ENCODE peak calls at places on chromosome 9, in ten cellular contexts. U is PC-3; L is neuronal stem cell; K is aorta; G is fibroblast of lung; P is vagina; S is tibial artery; E is GM23338; Y is CD4-positive, alpha-beta memory T cell; B is uterus. Z is an unnamed sample. For H3K27me3 and H3K36me3, the result is how much of the 10 kb centered on the place peaks cover.

GRCh38 chr9:137167113-137167751 is 2.6 kb downstream of the LRRC26 start:
- DNase-seq in U (no peak), L (no peak), K (no peak), G (no peak), P (no peak), S (no peak), E (peak), Y (no peak), B (no peak), Z (no peak)

GRCh38 chr9:137672907-137673791 is 54.3 kb downstream of the EHMT1 start:
- DNase-seq in U (peak), L (no peak), K (no peak), G (peak), P (no peak), S (peak), E (peak), Y (peak), B (peak), Z (peak)

GRCh38 chr9:79371948-79372555 is 199.7 kb upstream of the TLE4 start:
- DNase-seq in U (no peak), L (no peak), K (no peak), G (no peak), P (no peak), S (no peak), E (no peak), Y (no peak), B (no peak), Z (no peak)

GRCh38 chr9:37943329-37944265 is 39.7 kb upstream of the SLC25A51 start:
- DNase-seq in U (peak), L (no peak), K (peak), G (peak), P (no peak), S (no peak), E (peak), Y (no peak), B (peak), Z (no peak)

GRCh38 chr9:93306081-93306480 is 122.1 kb downstream of the WNK2 start:
- DNase-seq in U (no peak), L (no peak), K (peak), G (no peak), P (peak), S (no peak), E (no peak), Y (no peak), B (no peak), Z (no peak)

GRCh38 chr9:136372561-136373299 is 739 bp downstream of the CARD9 start:
- DNase-seq in U (peak), L (no peak), K (peak), G (peak), P (no peak), S (peak), E (no peak), Y (no peak), B (no peak), Z (no peak)

GRCh38 chr9:134937566-134938345 is 20.0 kb upstream of the FCN1 start:
- DNase-seq in U (no peak), L (no peak), K (peak), G (no peak), P (no peak), S (no peak), E (no peak), Y (no peak), B (no peak), Z (no peak)

GRCh38 chr9:99253772-99254431 is 31.8 kb downstream of the SEC61B start:
- DNase-seq in U (no peak), L (no peak), K (no peak), G (no peak), P (no peak), S (no peak), E (peak), Y (peak), B (no peak), Z (no peak)

GRCh38 chr9:27460225-27461023 is 63.7 kb upstream of the IFNK start:
- DNase-seq in U (peak), L (no peak), K (peak), G (no peak), P (no peak), S (peak), E (no peak), Y (no peak), B (no peak), Z (peak)

GRCh38 chr9:21323091-21323490 is 12.1 kb downstream of the KLHL9 start:
- DNase-seq in U (no peak), L (no peak), K (no peak), G (no peak), P (no peak), S (no peak), E (no peak), Y (no peak), B (no peak), Z (no peak)

GRCh38 chr9:38256461-38256860 is 136.0 kb upstream of the ALDH1B1 start:
- DNase-seq in U (no peak), L (no peak), K (no peak), G (no peak), P (peak), S (no peak), E (no peak), Y (no peak), B (no peak), Z (no peak)

GRCh38 chr9:78070530-78070929 is 38.9 kb upstream of the GNAQ start:
- DNase-seq in U (no peak), L (no peak), K (no peak), G (no peak), P (no peak), S (no peak), E (no peak), Y (no peak), B (no peak), Z (no peak)

GRCh38 chr9:1979815-1980367 is 35.3 kb upstream of the SMARCA2 start:
- DNase-seq in U (no peak), L (no peak), K (no peak), G (peak), P (no peak), S (no peak), E (no peak), Y (no peak), B (no peak), Z (no peak)

GRCh38 chr9:110566156-110566555 is 13.4 kb downstream of the SVEP1 start:
- DNase-seq in U (no peak), L (no peak), K (no peak), G (no peak), P (no peak), S (no peak), E (no peak), Y (no peak), B (no peak), Z (no peak)
- H3K27me3 ChIP-seq in U (under half), L (under half), K (under half), G (under half), P (under half), S (under half), E (under half), Y (under half), B (under half), Z (under half)

GRCh38 chr9:133874659-133875058 is 117.5 kb downstream of the VAV2 start:
- DNase-seq in U (no peak), L (no peak), K (no peak), G (no peak), P (no peak), S (no peak), E (no peak), Y (no peak), B (no peak), Z (no peak)

GRCh38 chr9:133873006-133873780 is 118.9 kb downstream of the VAV2 start:
- DNase-seq in U (no peak), L (no peak), K (no peak), G (no peak), P (no peak), S (no peak), E (no peak), Y (no peak), B (no peak), Z (no peak)

GRCh38 chr9:133875131-133875530 is 117.0 kb downstream of the VAV2 start:
- DNase-seq in U (no peak), L (no peak), K (no peak), G (no peak), P (no peak), S (no peak), E (no peak), Y (no peak), B (no peak), Z (no peak)

GRCh38 chr9:133876144-133876543 is 116.0 kb downstream of the VAV2 start:
- DNase-seq in U (no peak), L (no peak), K (no peak), G (no peak), P (no peak), S (no peak), E (peak), Y (no peak), B (no peak), Z (no peak)

GRCh38 chr9:133874061-133874638 is 118.0 kb downstream of the VAV2 start:
- DNase-seq in U (peak), L (no peak), K (no peak), G (no peak), P (no peak), S (no peak), E (no peak), Y (no peak), B (no peak), Z (peak)
- H3K4me3 ChIP-seq in U (peak), L (no peak), K (no peak), G (no peak), P (no peak), S (no peak), E (no peak), Y (no peak), B (no peak), Z (no peak)

GRCh38 chr9:128705051-128705965 is 3.0 kb downstream of the PKN3 start:
- DNase-seq in U (no peak), L (no peak), K (peak), G (no peak), P (no peak), S (no peak), E (no peak), Y (no peak), B (no peak), Z (no peak)
- H3K36me3 ChIP-seq in U (under half), L (under half), K (under half), G (under half), P (under half), S (under half), E (under half), Y (under half), B (under half), Z (under half)

GRCh38 chr9:126607086-126607485 is 6.6 kb upstream of the LMX1B start:
- DNase-seq in U (no peak), L (no peak), K (no peak), G (no peak), P (no peak), S (no peak), E (no peak), Y (no peak), B (no peak), Z (no peak)

GRCh38 chr9:126607731-126608130 is 6.0 kb upstream of the LMX1B start:
- DNase-seq in U (no peak), L (no peak), K (no peak), G (no peak), P (no peak), S (no peak), E (no peak), Y (no peak), B (no peak), Z (no peak)

GRCh38 chr9:126609191-126609590 is 4.5 kb upstream of the LMX1B start:
- DNase-seq in U (no peak), L (no peak), K (no peak), G (no peak), P (no peak), S (no peak), E (no peak), Y (no peak), B (no peak), Z (no peak)

GRCh38 chr9:126609711-126610388 is 3.9 kb upstream of the LMX1B start:
- DNase-seq in U (no peak), L (no peak), K (no peak), G (no peak), P (no peak), S (peak), E (no peak), Y (no peak), B (no peak), Z (no peak)

DNA sequence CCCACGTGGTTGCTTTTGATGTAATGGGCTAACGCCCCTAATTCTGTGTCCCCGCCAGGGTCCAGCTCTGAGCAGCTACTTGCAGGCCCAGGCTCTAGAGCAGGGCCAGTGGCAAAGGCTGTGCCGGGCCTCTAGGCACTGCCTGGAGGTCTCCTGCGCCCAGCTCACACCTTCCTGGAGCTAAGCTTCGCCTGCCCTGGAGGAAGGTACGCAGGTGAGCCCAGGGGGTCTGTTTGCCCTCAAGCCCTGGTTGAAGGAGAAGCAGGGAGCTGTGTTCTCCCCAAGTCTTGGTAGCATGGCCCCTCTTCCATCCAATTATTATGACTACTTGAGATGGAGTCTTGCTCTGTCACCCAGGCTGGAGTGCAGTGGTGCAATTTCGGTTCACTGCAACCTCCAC is 5.2 kb upstream of the LMX1B start:
- DNase-seq in U (no peak), L (no peak), K (no peak), G (no peak), P (no peak), S (no peak), E (no peak), Y (no peak), B (no peak), Z (no peak)
- H3K27me3 ChIP-seq in U (under half), L (under half), K (under half), G (under half), P (under half), S (under half), E (half or more), Y (under half), B (under half), Z (under half)

GRCh38 chr9:114380988-114381387 is 6.8 kb downstream of the AKNA start:
- DNase-seq in U (no peak), L (no peak), K (no peak), G (no peak), P (no peak), S (no peak), E (no peak), Y (no peak), B (no peak), Z (no peak)

GRCh38 chr9:114384836-114385411 is 2.9 kb downstream of the AKNA start:
- DNase-seq in U (no peak), L (no peak), K (no peak), G (no peak), P (no peak), S (no peak), E (no peak), Y (no peak), B (no peak), Z (no peak)

GRCh38 chr9:114385412-114386181 is 2.2 kb downstream of the AKNA start:
- DNase-seq in U (peak), L (no peak), K (peak), G (peak), P (no peak), S (peak), E (no peak), Y (peak), B (peak), Z (peak)

GRCh38 chr9:114383866-114384231 is 3.9 kb downstream of the AKNA start:
- DNase-seq in U (no peak), L (no peak), K (no peak), G (no peak), P (no peak), S (no peak), E (no peak), Y (no peak), B (no peak), Z (no peak)

GRCh38 chr9:114382951-114383865 is 4.6 kb downstream of the AKNA start:
- DNase-seq in U (no peak), L (no peak), K (no peak), G (peak), P (no peak), S (peak), E (peak), Y (peak), B (peak), Z (no peak)
- H3K4me3 ChIP-seq in U (no peak), L (no peak), K (no peak), G (no peak), P (peak), S (peak), E (peak), Y (peak), B (no peak), Z (peak)

GRCh38 chr9:14132798-14133197 is 181.1 kb downstream of the NFIB start:
- DNase-seq in U (no peak), L (no peak), K (no peak), G (peak), P (no peak), S (no peak), E (no peak), Y (no peak), B (no peak), Z (no peak)
- H3K36me3 ChIP-seq in U (under half), L (under half), K (under half), G (under half), P (under half), S (under half), E (under half), Y (under half), B (under half), Z (under half)

GRCh38 chr9:14412778-14413177 is 98.8 kb upstream of the NFIB start:
- DNase-seq in U (no peak), L (no peak), K (no peak), G (no peak), P (no peak), S (no peak), E (no peak), Y (no peak), B (no peak), Z (no peak)
- H3K27me3 ChIP-seq in U (under half), L (under half), K (under half), G (under half), P (under half), S (under half), E (under half), Y (under half), B (under half), Z (under half)

Z was measured in small intestine.